ENCODE peak calls at places on chromosomes 1 and 21, in eight cellular contexts. L is body of pancreas, T is GM12891, B is NB4, K is tibial nerve, M is lower leg skin, Y is prostate gland, E is transverse colon. J is an unnamed sample.

GRCh38 chr1:3027611-3028371 is 6.5 kb downstream of the ACTRT2 start:
- DNase-seq in K (no peak), T (no peak), L (no peak), M (no peak), Y (no peak), B (no peak), E (no peak), J (no peak)

GRCh38 chr1:76425104-76425842 is 350.7 kb downstream of the ST6GALNAC3 start:
- DNase-seq in L (no peak), T (no peak), M (no peak), Y (no peak), E (no peak), K (no peak), B (no peak), J (no peak)

GRCh38 chr1:227808566-227808965 is 6.9 kb upstream of the PRSS38 start:
- DNase-seq in B (no peak), L (no peak), M (no peak), T (no peak), Y (no peak), K (no peak), E (no peak), J (no peak)

GRCh38 chr1:77671836-77672235 is 10.6 kb downstream of the ZZZ3 start:
- DNase-seq in B (no peak), Y (no peak), E (no peak), L (no peak), K (no peak), T (no peak), M (no peak), J (no peak)

GRCh38 chr1:67973061-67973460 is 77.4 kb downstream of the DIRAS3 start:
- DNase-seq in E (no peak), B (no peak), T (no peak), L (no peak), K (no peak), M (no peak), Y (no peak), J (no peak)

GRCh38 chr1:204692320-204692851 is 6.8 kb upstream of the LRRN2 start:
- DNase-seq in T (no peak), L (no peak), Y (no peak), M (no peak), E (no peak), K (no peak), B (no peak), J (no peak)

GRCh38 chr1:117481410-117481809 is 114.2 kb downstream of the MAN1A2 start:
- DNase-seq in T (no peak), E (no peak), B (no peak), K (no peak), L (no peak), Y (no peak), M (no peak), J (no peak)

GRCh38 chr1:23544444-23545389 is 13.7 kb upstream of the E2F2 start:
- DNase-seq in T (no peak), B (peak), M (peak), Y (peak), K (peak), E (peak), L (peak), J (no peak)

GRCh38 chr21:40717008-40717407 is 129.9 kb downstream of the DSCAM start:
- DNase-seq in E (no peak), Y (no peak), L (no peak), K (no peak), B (no peak), T (no peak), M (no peak), J (no peak)

GRCh38 chr1:170790651-170791071 is 126.7 kb downstream of the PRRX1 start:
- DNase-seq in M (no peak), T (no peak), E (no peak), B (no peak), K (no peak), L (no peak), Y (no peak), J (no peak)

GRCh38 chr21:16279658-16280581 is 550.1 kb downstream of the USP25 start:
- DNase-seq in T (no peak), L (no peak), B (no peak), Y (peak), M (no peak), K (no peak), E (no peak), J (no peak)

GRCh38 chr1:96236156-96236739 is 485.3 kb upstream of the PTBP2 start:
- DNase-seq in L (peak), T (no peak), Y (peak), E (peak), B (peak), M (peak), K (peak), J (peak)

GRCh38 chr1:95233321-95233736 is 681 bp upstream of the RWDD3 start:
- DNase-seq in B (no peak), L (peak), M (peak), K (no peak), E (peak), Y (peak), T (no peak), J (peak)

GRCh38 chr1:209743145-209743482 is 12.7 kb upstream of the TRAF3IP3 start:
- DNase-seq in E (no peak), L (peak), T (no peak), K (peak), B (no peak), M (no peak), Y (no peak), J (no peak)

GRCh38 chr1:46301406-46302090 is 1.9 kb downstream of the LRRC41 start:
- DNase-seq in T (no peak), K (no peak), B (peak), L (peak), Y (peak), M (peak), E (no peak), J (no peak)

GRCh38 chr1:152034324-152034653 is 2.5 kb downstream of the S100A11 start:
- DNase-seq in L (peak), Y (no peak), K (no peak), B (no peak), M (peak), E (no peak), T (no peak), J (no peak)

GRCh38 chr1:228154685-228155571 is 5.2 kb downstream of the GJC2 start:
- DNase-seq in E (no peak), K (no peak), B (no peak), T (no peak), M (no peak), L (no peak), Y (no peak), J (no peak)

GRCh38 chr1:36222481-36223372 is 1.5 kb upstream of the THRAP3 start:
- DNase-seq in M (no peak), T (no peak), E (peak), K (no peak), B (no peak), L (no peak), Y (no peak), J (no peak)

GRCh38 chr1:160400284-160400645 is at the start of gene VANGL2:
- DNase-seq in T (peak), E (peak), B (peak), K (no peak), M (no peak), Y (peak), L (peak), J (no peak)

GRCh38 chr1:77273891-77274290 is 7.9 kb upstream of the AK5 start:
- DNase-seq in L (no peak), T (no peak), M (no peak), K (no peak), B (peak), Y (no peak), E (no peak), J (no peak)

GRCh38 chr1:34143984-34144383 is 21.0 kb downstream of the CSMD2 start:
- DNase-seq in T (no peak), L (no peak), E (no peak), M (no peak), Y (no peak), B (no peak), K (no peak), J (no peak)

GRCh38 chr1:165403835-165404482 is 41.0 kb downstream of the RXRG start:
- DNase-seq in K (no peak), E (no peak), T (peak), B (peak), Y (no peak), M (no peak), L (peak), J (peak)

GRCh38 chr1:93817819-93818569 is 61.0 kb downstream of the DNTTIP2 start:
- DNase-seq in T (no peak), B (no peak), Y (no peak), E (no peak), K (no peak), M (no peak), L (no peak), J (no peak)

GRCh38 chr1:182392045-182393028 is 747 bp upstream of the GLUL start:
- DNase-seq in Y (peak), T (no peak), E (peak), M (no peak), K (peak), B (peak), L (no peak), J (no peak)

GRCh38 chr1:218266356-218266755 is 18.7 kb upstream of the RRP15 start:
- DNase-seq in T (no peak), E (no peak), Y (no peak), B (peak), K (no peak), M (no peak), L (no peak), J (no peak)

GRCh38 chr1:171292799-171293198 is 21.2 kb upstream of the FMO4 start:
- DNase-seq in E (no peak), K (no peak), B (no peak), M (no peak), L (no peak), Y (no peak), T (no peak), J (no peak)

GRCh38 chr1:156126701-156127534 is 12.4 kb downstream of the LMNA start:
- DNase-seq in K (no peak), E (peak), T (no peak), M (no peak), B (peak), L (no peak), Y (no peak), J (peak)

DNA sequence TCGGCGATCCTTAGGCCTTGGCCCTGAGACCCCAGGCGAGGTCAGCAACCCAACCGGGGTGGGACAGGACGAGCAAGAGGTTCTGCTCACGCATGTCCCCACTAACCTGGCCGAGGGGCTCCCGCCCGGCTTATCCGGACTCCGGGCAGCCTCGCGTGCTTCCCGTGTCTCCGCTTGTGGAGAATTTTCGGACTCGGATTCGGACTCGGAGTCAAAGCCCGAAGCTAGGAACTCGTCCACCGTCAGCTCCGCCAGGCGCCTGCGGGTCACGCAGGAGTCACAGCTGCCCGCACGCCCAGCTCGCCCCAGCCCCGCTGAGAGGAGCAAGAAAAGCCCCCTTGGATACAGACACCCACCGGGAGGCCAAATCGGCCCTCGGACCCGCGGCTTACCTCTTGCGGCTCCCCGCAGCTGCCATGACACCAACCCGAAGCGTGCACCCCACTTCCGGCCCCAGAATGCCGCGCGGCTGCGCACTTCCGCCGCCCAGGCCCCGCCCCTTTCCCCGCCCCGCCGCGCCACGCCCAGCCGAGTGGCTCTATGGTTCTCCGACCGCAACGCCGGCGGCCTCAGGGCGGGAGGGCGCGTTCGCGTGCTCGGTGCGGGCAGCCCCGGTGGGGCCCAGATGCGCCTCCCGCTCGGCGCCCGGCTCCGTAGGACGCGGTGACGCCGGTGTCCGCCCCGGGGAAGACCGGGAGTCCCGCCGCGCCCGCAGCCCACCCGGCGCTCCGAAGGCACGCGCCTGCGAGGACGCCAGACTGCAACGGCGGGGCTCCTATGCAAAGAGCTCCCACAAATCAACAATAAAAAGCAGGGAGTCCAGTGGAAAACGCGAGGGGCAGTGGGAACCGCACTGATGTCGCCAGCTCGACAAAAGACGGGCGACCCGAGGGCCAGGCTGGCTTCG is at the start of gene NOC2L:
- DNase-seq in M (peak), B (peak), E (peak), Y (peak), K (peak), L (peak), T (peak), J (no peak)
- TF ChIP-seq POLR2A in M (no peak), B (peak), E (no peak), Y (no peak), K (peak), L (peak), T (peak), J (peak)

DNA sequence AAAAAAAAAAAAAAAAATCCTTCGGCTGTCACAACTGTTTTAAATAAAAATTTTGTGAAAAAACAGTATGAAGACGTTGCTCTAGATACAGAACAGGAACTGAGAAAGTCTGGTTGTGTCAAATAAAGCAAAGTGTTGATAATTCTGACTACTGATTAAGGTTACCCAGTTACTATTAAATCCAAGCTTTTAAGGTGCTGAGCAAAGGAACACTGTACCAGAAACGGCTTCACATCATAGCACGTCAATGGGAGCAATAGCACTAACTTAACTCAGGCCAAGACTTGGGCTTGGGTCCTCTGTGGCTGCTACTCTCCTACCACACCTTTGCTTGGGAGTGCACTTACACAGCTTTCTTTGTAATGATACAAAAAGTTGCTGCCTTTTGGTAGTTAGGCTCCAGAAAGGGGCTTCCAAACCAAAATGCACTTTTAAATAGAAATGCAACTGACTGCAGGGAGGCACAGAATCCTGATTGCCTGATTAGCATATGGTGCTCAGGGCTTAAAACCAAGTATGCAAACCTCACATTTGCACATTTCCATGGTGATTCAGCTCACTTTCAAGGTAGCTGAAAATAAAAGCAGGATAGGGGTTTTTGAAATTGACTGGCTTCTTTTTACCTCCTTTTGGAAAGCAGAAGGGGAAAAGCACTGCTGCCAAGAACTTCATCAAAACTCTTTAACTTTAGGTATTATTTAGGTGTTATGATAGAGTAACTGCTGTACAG is 6.3 kb downstream of the MCL1 start:
- DNase-seq in Y (no peak), T (no peak), M (no peak), B (no peak), K (no peak), E (no peak), L (no peak), J (no peak)
- TF ChIP-seq POLR2A in Y (no peak), T (peak), M (no peak), B (no peak), K (no peak), E (peak), L (no peak), J (no peak)

DNA sequence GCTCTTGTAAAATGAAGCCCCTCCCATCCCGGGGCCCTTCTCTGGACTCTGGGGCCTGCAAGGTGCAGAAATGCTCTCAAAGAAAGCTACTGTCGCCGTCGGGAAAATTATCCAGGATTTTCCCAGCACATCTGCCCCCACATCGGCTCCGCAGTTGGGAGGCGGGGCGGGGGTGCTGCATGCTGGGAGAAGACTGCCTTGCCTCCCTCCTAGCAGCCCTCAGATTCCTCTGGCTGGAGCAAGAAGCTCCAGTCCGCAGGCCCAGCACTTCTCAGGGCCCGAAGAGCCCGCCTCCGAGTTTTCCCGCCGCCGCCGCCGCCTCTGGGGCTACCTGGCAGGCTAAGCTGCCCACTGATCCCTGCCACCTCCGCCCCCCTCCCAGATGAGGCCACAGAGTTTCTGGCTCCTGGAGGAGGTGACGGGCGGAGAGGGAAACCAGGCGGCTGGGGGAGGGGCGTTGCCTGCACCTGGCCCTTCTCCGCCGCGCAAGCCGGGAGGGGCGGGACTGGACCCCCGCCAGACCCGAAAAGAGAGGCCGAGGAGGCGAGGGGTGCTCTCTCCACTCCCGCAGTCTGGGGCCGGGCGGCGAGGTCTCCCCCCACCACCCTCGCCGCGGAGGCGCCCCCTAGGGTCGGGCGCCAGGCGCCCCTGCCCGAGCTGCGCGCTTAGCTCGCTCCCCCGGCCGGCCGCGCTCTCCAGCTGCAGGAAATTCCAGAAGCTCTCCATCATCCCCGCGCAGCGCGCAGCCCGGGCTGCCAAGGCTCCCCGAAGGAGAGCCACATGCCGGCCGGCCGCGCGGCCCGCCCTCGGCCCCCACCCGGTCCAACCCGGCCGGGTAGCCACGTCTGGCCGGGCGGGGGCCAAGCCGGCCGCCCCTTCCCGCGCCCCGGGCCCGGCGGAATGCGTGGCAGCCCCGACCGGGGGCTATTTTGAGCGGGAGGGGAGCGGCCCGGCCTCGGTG is 28.8 kb downstream of the AHDC1 start:
- DNase-seq in T (no peak), K (no peak), Y (peak), B (no peak), M (no peak), E (peak), L (peak), J (no peak)
- TF ChIP-seq POLR2A in T (no peak), K (no peak), Y (no peak), B (no peak), M (no peak), E (no peak), L (peak), J (no peak)

GRCh38 chr1:19403256-19403655 is 82.1 kb downstream of the CAPZB start:
- DNase-seq in L (no peak), M (no peak), B (no peak), T (no peak), K (no peak), Y (no peak), E (no peak), J (no peak)

GRCh38 chr1:19406680-19407079 is 78.7 kb downstream of the CAPZB start:
- DNase-seq in T (no peak), B (no peak), L (no peak), E (no peak), K (no peak), M (no peak), Y (no peak), J (no peak)

GRCh38 chr1:19405761-19406481 is 79.4 kb downstream of the CAPZB start:
- DNase-seq in K (no peak), E (no peak), M (no peak), Y (no peak), L (no peak), T (no peak), B (no peak), J (no peak)

GRCh38 chr1:19405195-19405760 is 80.1 kb downstream of the CAPZB start:
- DNase-seq in B (no peak), E (no peak), L (no peak), T (no peak), K (no peak), M (no peak), Y (no peak), J (no peak)

DNA sequence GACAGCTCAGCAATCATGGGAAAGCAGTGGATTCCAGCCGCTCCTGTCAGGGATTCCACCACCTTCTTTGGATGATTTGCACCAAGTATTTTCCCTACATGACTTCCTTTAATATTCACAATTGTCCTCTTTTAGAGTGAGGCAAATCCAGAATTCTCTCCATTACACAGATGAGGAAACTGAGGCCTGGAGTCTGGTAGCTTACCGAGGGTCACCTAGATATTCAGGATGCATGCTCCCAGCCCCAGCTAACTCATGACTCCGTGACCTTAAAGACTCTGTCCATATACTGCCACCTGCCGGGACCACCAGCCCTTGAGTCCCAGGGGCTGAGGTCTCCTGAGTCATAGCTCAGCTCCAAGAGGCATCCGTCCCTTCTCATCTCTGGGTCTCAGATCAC is 80.6 kb downstream of the CAPZB start:
- DNase-seq in L (no peak), E (no peak), T (no peak), M (no peak), B (no peak), Y (no peak), K (no peak), J (no peak)
- TF ChIP-seq POLR2A in L (no peak), E (no peak), T (no peak), M (no peak), B (no peak), Y (no peak), K (no peak), J (no peak)

GRCh38 chr1:145962157-145963102 is 1.9 kb downstream of the ANKRD34A start:
- DNase-seq in T (no peak), M (no peak), B (no peak), L (peak), E (peak), K (no peak), Y (peak), J (peak)
- TF ChIP-seq POLR2A in T (no peak), M (no peak), B (no peak), L (no peak), E (no peak), K (peak), Y (no peak), J (no peak)

J was measured in H54.